ENCODE peak calls at places on chromosome 15, in nine cellular contexts. N is DMS53; L is endodermal cell; M is NCI-H69; J is kidney tubule cell; Q is psoas muscle; U is activated CD4-positive, alpha-beta T cell treated with anti-CD3 and anti-CD28 coated beads, Interleukin-2, amount 10 ng/mL, durations not matched to agents 7 days and 5 days; H is KBM-7; W is RWPE1. R is an unnamed sample.

GRCh38 chr15:88981244-88982215 is 68.4 kb upstream of the MFGE8 start:
- DNase-seq in N (no peak), L (no peak), M (no peak), J (peak), Q (no peak), U (no peak), H (no peak), W (no peak), R (no peak)

GRCh38 chr15:99090011-99090699 is 14.7 kb upstream of the SYNM start:
- DNase-seq in N (no peak), L (no peak), M (no peak), J (no peak), Q (no peak), U (no peak), H (peak), W (no peak), R (no peak)

GRCh38 chr15:53872410-53872809 is 105.8 kb upstream of the UNC13C start:
- DNase-seq in N (peak), L (no peak), M (peak), J (peak), Q (no peak), U (no peak), H (peak), W (peak), R (no peak)

GRCh38 chr15:38961886-38962285 is 397.3 kb upstream of the RASGRP1 start:
- DNase-seq in N (no peak), L (no peak), M (no peak), J (no peak), Q (no peak), U (no peak), H (no peak), W (no peak), R (no peak)

GRCh38 chr15:40238927-40239591 is at the start of gene PAK6:
- DNase-seq in N (peak), L (peak), M (peak), J (peak), Q (peak), U (peak), H (peak), W (peak), R (no peak)

GRCh38 chr15:48536681-48537091 is 108.8 kb downstream of the FBN1 start:
- DNase-seq in N (no peak), L (no peak), M (no peak), J (no peak), Q (no peak), U (no peak), H (no peak), W (no peak), R (no peak)

GRCh38 chr15:86863226-86863915 is 783.7 kb downstream of the AGBL1 start:
- DNase-seq in N (no peak), L (no peak), M (no peak), J (peak), Q (peak), U (no peak), H (no peak), W (peak), R (no peak)

GRCh38 chr15:75836953-75837321 is 6.3 kb upstream of the UBE2Q2 start:
- DNase-seq in N (no peak), L (no peak), M (no peak), J (peak), Q (peak), U (peak), H (peak), W (peak), R (no peak)

GRCh38 chr15:94066811-94067210 is 164.6 kb upstream of the MCTP2 start:
- DNase-seq in N (peak), L (no peak), M (no peak), J (no peak), Q (no peak), U (no peak), H (no peak), W (no peak), R (no peak)

GRCh38 chr15:91311986-91312385 is 211.9 kb downstream of the SV2B start:
- DNase-seq in N (no peak), L (no peak), M (peak), J (peak), Q (no peak), U (peak), H (peak), W (no peak), R (no peak)

GRCh38 chr15:89928421-89928820 is 15.7 kb upstream of the ARPIN start:
- DNase-seq in N (no peak), L (no peak), M (no peak), J (no peak), Q (no peak), U (no peak), H (no peak), W (no peak), R (no peak)

GRCh38 chr15:68158046-68158628 is 47.0 kb downstream of the CALML4 start:
- DNase-seq in N (no peak), L (no peak), M (no peak), J (no peak), Q (no peak), U (no peak), H (no peak), W (no peak), R (no peak)

R was measured in NCI-H446 treated with DMSO at 0.1 percent for 48 hours.